ENCODE peak calls at places on chromosomes 13 and 19, in seven cellular contexts. One of them, this sample, is unnamed.

GRCh38 chr19:49362048-49362925 is at the start of gene TEAD2:
- DNase-seq in WTC11: peak
- DNase-seq in esophagus squamous epithelium: no peak
- DNase-seq in HFF-Myc: no peak
- DNase-seq in dorsolateral prefrontal cortex: no peak
- DNase-seq in AG04450: no peak
- DNase-seq in brain microvascular endothelial cell: peak
- DNase-seq in this sample: no peak

GRCh38 chr13:45194081-45194939 is 6.5 kb downstream of the KCTD4 start:
- DNase-seq in AG04450: no peak
- DNase-seq in brain microvascular endothelial cell: peak
- DNase-seq in WTC11: peak
- DNase-seq in HFF-Myc: no peak
- DNase-seq in esophagus squamous epithelium: no peak
- DNase-seq in dorsolateral prefrontal cortex: peak
- DNase-seq in this sample: no peak

GRCh38 chr19:19224852-19225494 is 13.2 kb downstream of the NCAN start:
- DNase-seq in brain microvascular endothelial cell: peak
- DNase-seq in WTC11: peak
- DNase-seq in esophagus squamous epithelium: no peak
- DNase-seq in HFF-Myc: no peak
- DNase-seq in dorsolateral prefrontal cortex: no peak
- DNase-seq in AG04450: peak
- DNase-seq in this sample: peak

GRCh38 chr19:913080-913748 is at the start of gene R3HDM4:
- DNase-seq in brain microvascular endothelial cell: no peak
- DNase-seq in AG04450: no peak
- DNase-seq in HFF-Myc: no peak
- DNase-seq in WTC11: peak
- DNase-seq in esophagus squamous epithelium: no peak
- DNase-seq in dorsolateral prefrontal cortex: peak
- DNase-seq in this sample: no peak

GRCh38 chr13:40665754-40666057 is 735 bp downstream of the FOXO1 start:
- DNase-seq in WTC11: peak
- DNase-seq in AG04450: no peak
- DNase-seq in brain microvascular endothelial cell: no peak
- DNase-seq in esophagus squamous epithelium: no peak
- DNase-seq in dorsolateral prefrontal cortex: no peak
- DNase-seq in HFF-Myc: no peak
- DNase-seq in this sample: no peak

GRCh38 chr19:4523306-4524110 is 5.2 kb upstream of the PLIN4 start:
- DNase-seq in HFF-Myc: no peak
- DNase-seq in dorsolateral prefrontal cortex: no peak
- DNase-seq in brain microvascular endothelial cell: no peak
- DNase-seq in esophagus squamous epithelium: no peak
- DNase-seq in WTC11: peak
- DNase-seq in AG04450: no peak
- DNase-seq in this sample: no peak

GRCh38 chr19:13748169-13748884 is 16.0 kb upstream of the MRI1 start:
- DNase-seq in dorsolateral prefrontal cortex: no peak
- DNase-seq in brain microvascular endothelial cell: peak
- DNase-seq in AG04450: no peak
- DNase-seq in WTC11: no peak
- DNase-seq in esophagus squamous epithelium: no peak
- DNase-seq in HFF-Myc: no peak
- DNase-seq in this sample: peak

GRCh38 chr13:53784331-53784730 is 755.7 kb downstream of the OLFM4 start:
- DNase-seq in AG04450: no peak
- DNase-seq in dorsolateral prefrontal cortex: no peak
- DNase-seq in brain microvascular endothelial cell: no peak
- DNase-seq in esophagus squamous epithelium: no peak
- DNase-seq in HFF-Myc: no peak
- DNase-seq in WTC11: no peak
- DNase-seq in this sample: no peak

GRCh38 chr13:31201341-31202024 is 1.7 kb downstream of the B3GLCT start:
- DNase-seq in esophagus squamous epithelium: no peak
- DNase-seq in AG04450: no peak
- DNase-seq in WTC11: no peak
- DNase-seq in brain microvascular endothelial cell: peak
- DNase-seq in HFF-Myc: no peak
- DNase-seq in dorsolateral prefrontal cortex: no peak
- DNase-seq in this sample: no peak

GRCh38 chr19:49820125-49820524 is 2.0 kb downstream of the MED25 start:
- DNase-seq in WTC11: no peak
- DNase-seq in HFF-Myc: no peak
- DNase-seq in esophagus squamous epithelium: no peak
- DNase-seq in AG04450: no peak
- DNase-seq in dorsolateral prefrontal cortex: no peak
- DNase-seq in brain microvascular endothelial cell: no peak
- DNase-seq in this sample: no peak

GRCh38 chr13:32199168-32199567 is 116.0 kb downstream of the ZAR1L start:
- DNase-seq in dorsolateral prefrontal cortex: no peak
- DNase-seq in AG04450: no peak
- DNase-seq in WTC11: no peak
- DNase-seq in esophagus squamous epithelium: no peak
- DNase-seq in brain microvascular endothelial cell: no peak
- DNase-seq in HFF-Myc: no peak
- DNase-seq in this sample: no peak

GRCh38 chr13:23707674-23708073 is 137.5 kb downstream of the TNFRSF19 start:
- DNase-seq in AG04450: no peak
- DNase-seq in esophagus squamous epithelium: no peak
- DNase-seq in dorsolateral prefrontal cortex: no peak
- DNase-seq in brain microvascular endothelial cell: peak
- DNase-seq in HFF-Myc: no peak
- DNase-seq in WTC11: no peak
- DNase-seq in this sample: no peak

GRCh38 chr19:35755550-35756371 is 1.1 kb downstream of the HSPB6 start:
- DNase-seq in AG04450: no peak
- DNase-seq in esophagus squamous epithelium: no peak
- DNase-seq in WTC11: peak
- DNase-seq in brain microvascular endothelial cell: peak
- DNase-seq in dorsolateral prefrontal cortex: no peak
- DNase-seq in HFF-Myc: no peak
- DNase-seq in this sample: no peak

GRCh38 chr19:35545855-35546381 is 492 bp downstream of the TMEM147 start:
- DNase-seq in HFF-Myc: no peak
- DNase-seq in dorsolateral prefrontal cortex: no peak
- DNase-seq in brain microvascular endothelial cell: no peak
- DNase-seq in WTC11: peak
- DNase-seq in esophagus squamous epithelium: no peak
- DNase-seq in AG04450: no peak
- DNase-seq in this sample: no peak

GRCh38 chr19:13208131-13208963 is 58.1 kb downstream of the IER2 start:
- DNase-seq in dorsolateral prefrontal cortex: no peak
- DNase-seq in HFF-Myc: peak
- DNase-seq in WTC11: no peak
- DNase-seq in AG04450: peak
- DNase-seq in esophagus squamous epithelium: no peak
- DNase-seq in brain microvascular endothelial cell: peak
- DNase-seq in this sample: peak

GRCh38 chr19:35013820-35014754 is 14.0 kb downstream of the GRAMD1A start:
- DNase-seq in esophagus squamous epithelium: no peak
- DNase-seq in WTC11: no peak
- DNase-seq in AG04450: no peak
- DNase-seq in HFF-Myc: no peak
- DNase-seq in brain microvascular endothelial cell: no peak
- DNase-seq in dorsolateral prefrontal cortex: no peak
- DNase-seq in this sample: no peak

GRCh38 chr19:54923276-54923675 is 17.3 kb downstream of the NCR1 start:
- DNase-seq in esophagus squamous epithelium: no peak
- DNase-seq in brain microvascular endothelial cell: no peak
- DNase-seq in AG04450: no peak
- DNase-seq in HFF-Myc: no peak
- DNase-seq in dorsolateral prefrontal cortex: no peak
- DNase-seq in WTC11: no peak
- DNase-seq in this sample: no peak

GRCh38 chr19:19371056-19371455 is 34.4 kb upstream of the GATAD2A start:
- DNase-seq in esophagus squamous epithelium: no peak
- DNase-seq in WTC11: no peak
- DNase-seq in brain microvascular endothelial cell: no peak
- DNase-seq in HFF-Myc: no peak
- DNase-seq in AG04450: no peak
- DNase-seq in dorsolateral prefrontal cortex: no peak
- DNase-seq in this sample: no peak

GRCh38 chr13:32323912-32324311 is 8.6 kb downstream of the BRCA2 start:
- DNase-seq in AG04450: no peak
- DNase-seq in dorsolateral prefrontal cortex: no peak
- DNase-seq in esophagus squamous epithelium: no peak
- DNase-seq in HFF-Myc: no peak
- DNase-seq in brain microvascular endothelial cell: peak
- DNase-seq in WTC11: no peak
- DNase-seq in this sample: no peak

GRCh38 chr19:44512326-44513298 is 12.3 kb upstream of the ZNF180 start:
- DNase-seq in AG04450: peak
- DNase-seq in dorsolateral prefrontal cortex: no peak
- DNase-seq in brain microvascular endothelial cell: peak
- DNase-seq in WTC11: peak
- DNase-seq in HFF-Myc: no peak
- DNase-seq in esophagus squamous epithelium: no peak
- DNase-seq in this sample: peak

GRCh38 chr13:114313061-114313860 is 1.0 kb upstream of the CHAMP1 start:
- DNase-seq in brain microvascular endothelial cell: no peak
- DNase-seq in dorsolateral prefrontal cortex: no peak
- DNase-seq in esophagus squamous epithelium: no peak
- DNase-seq in AG04450: no peak
- DNase-seq in HFF-Myc: no peak
- DNase-seq in WTC11: no peak
- DNase-seq in this sample: no peak

GRCh38 chr13:25210842-25211241 is 38.8 kb upstream of the AMER2 start:
- DNase-seq in AG04450: no peak
- DNase-seq in brain microvascular endothelial cell: no peak
- DNase-seq in WTC11: no peak
- DNase-seq in esophagus squamous epithelium: no peak
- DNase-seq in dorsolateral prefrontal cortex: no peak
- DNase-seq in HFF-Myc: no peak
- DNase-seq in this sample: no peak

GRCh38 chr13:53160211-53160610 is 131.6 kb downstream of the OLFM4 start:
- DNase-seq in AG04450: no peak
- DNase-seq in dorsolateral prefrontal cortex: no peak
- DNase-seq in HFF-Myc: no peak
- DNase-seq in WTC11: no peak
- DNase-seq in esophagus squamous epithelium: no peak
- DNase-seq in brain microvascular endothelial cell: no peak
- DNase-seq in this sample: no peak

GRCh38 chr13:40813662-40814454 is 24.4 kb downstream of the SLC25A15 start:
- DNase-seq in dorsolateral prefrontal cortex: no peak
- DNase-seq in HFF-Myc: no peak
- DNase-seq in WTC11: no peak
- DNase-seq in brain microvascular endothelial cell: peak
- DNase-seq in esophagus squamous epithelium: no peak
- DNase-seq in AG04450: no peak
- DNase-seq in this sample: no peak

GRCh38 chr19:33110201-33110910 is 21.6 kb upstream of the WDR88 start:
- DNase-seq in HFF-Myc: no peak
- DNase-seq in dorsolateral prefrontal cortex: no peak
- DNase-seq in WTC11: no peak
- DNase-seq in esophagus squamous epithelium: no peak
- DNase-seq in brain microvascular endothelial cell: peak
- DNase-seq in AG04450: peak
- DNase-seq in this sample: no peak

GRCh38 chr13:53501387-53501786 is 472.8 kb downstream of the OLFM4 start:
- DNase-seq in brain microvascular endothelial cell: no peak
- DNase-seq in AG04450: no peak
- DNase-seq in HFF-Myc: no peak
- DNase-seq in dorsolateral prefrontal cortex: no peak
- DNase-seq in esophagus squamous epithelium: no peak
- DNase-seq in WTC11: no peak
- DNase-seq in this sample: no peak

GRCh38 chr13:50400930-50401553 is 385.8 kb downstream of the KCNRG start:
- DNase-seq in HFF-Myc: peak
- DNase-seq in esophagus squamous epithelium: no peak
- DNase-seq in AG04450: peak
- DNase-seq in brain microvascular endothelial cell: peak
- DNase-seq in WTC11: no peak
- DNase-seq in dorsolateral prefrontal cortex: peak
- DNase-seq in this sample: peak

GRCh38 chr19:32407004-32407992 is 1.7 kb downstream of the DPY19L3 start:
- DNase-seq in WTC11: no peak
- DNase-seq in HFF-Myc: no peak
- DNase-seq in brain microvascular endothelial cell: peak
- DNase-seq in dorsolateral prefrontal cortex: peak
- DNase-seq in AG04450: no peak
- DNase-seq in esophagus squamous epithelium: no peak
- DNase-seq in this sample: no peak

GRCh38 chr19:49896863-49897621 is at the start of gene IL4I1:
- DNase-seq in esophagus squamous epithelium: no peak
- DNase-seq in AG04450: no peak
- DNase-seq in HFF-Myc: no peak
- DNase-seq in WTC11: no peak
- DNase-seq in brain microvascular endothelial cell: no peak
- DNase-seq in dorsolateral prefrontal cortex: no peak
- DNase-seq in this sample: no peak

GRCh38 chr19:15280915-15281683 is 48.9 kb upstream of the EPHX3 start:
- DNase-seq in WTC11: no peak
- DNase-seq in dorsolateral prefrontal cortex: peak
- DNase-seq in brain microvascular endothelial cell: peak
- DNase-seq in AG04450: peak
- DNase-seq in esophagus squamous epithelium: no peak
- DNase-seq in HFF-Myc: peak
- DNase-seq in this sample: peak
- TF ChIP-seq CTCF in WTC11: no peak
- TF ChIP-seq CTCF in dorsolateral prefrontal cortex: peak
- TF ChIP-seq CTCF in brain microvascular endothelial cell: peak
- TF ChIP-seq CTCF in AG04450: peak
- TF ChIP-seq CTCF in esophagus squamous epithelium: peak
- TF ChIP-seq CTCF in HFF-Myc: peak
- TF ChIP-seq CTCF in this sample: peak

GRCh38 chr13:94658926-94659649 is 53.3 kb downstream of the SOX21 start:
- DNase-seq in esophagus squamous epithelium: no peak
- DNase-seq in HFF-Myc: no peak
- DNase-seq in AG04450: no peak
- DNase-seq in WTC11: no peak
- DNase-seq in brain microvascular endothelial cell: no peak
- DNase-seq in dorsolateral prefrontal cortex: no peak
- DNase-seq in this sample: no peak
- TF ChIP-seq CTCF in esophagus squamous epithelium: peak
- TF ChIP-seq CTCF in HFF-Myc: no peak
- TF ChIP-seq CTCF in AG04450: peak
- TF ChIP-seq CTCF in WTC11: no peak
- TF ChIP-seq CTCF in brain microvascular endothelial cell: peak
- TF ChIP-seq CTCF in dorsolateral prefrontal cortex: no peak
- TF ChIP-seq CTCF in this sample: no peak

GRCh38 chr13:27665333-27665732 is 43.6 kb downstream of the POLR1D start:
- DNase-seq in dorsolateral prefrontal cortex: no peak
- DNase-seq in AG04450: no peak
- DNase-seq in WTC11: no peak
- DNase-seq in brain microvascular endothelial cell: no peak
- DNase-seq in HFF-Myc: no peak
- DNase-seq in esophagus squamous epithelium: no peak
- DNase-seq in this sample: no peak
- TF ChIP-seq CTCF in dorsolateral prefrontal cortex: no peak
- TF ChIP-seq CTCF in AG04450: peak
- TF ChIP-seq CTCF in WTC11: no peak
- TF ChIP-seq CTCF in brain microvascular endothelial cell: peak
- TF ChIP-seq CTCF in HFF-Myc: no peak
- TF ChIP-seq CTCF in esophagus squamous epithelium: peak
- TF ChIP-seq CTCF in this sample: no peak

DNA sequence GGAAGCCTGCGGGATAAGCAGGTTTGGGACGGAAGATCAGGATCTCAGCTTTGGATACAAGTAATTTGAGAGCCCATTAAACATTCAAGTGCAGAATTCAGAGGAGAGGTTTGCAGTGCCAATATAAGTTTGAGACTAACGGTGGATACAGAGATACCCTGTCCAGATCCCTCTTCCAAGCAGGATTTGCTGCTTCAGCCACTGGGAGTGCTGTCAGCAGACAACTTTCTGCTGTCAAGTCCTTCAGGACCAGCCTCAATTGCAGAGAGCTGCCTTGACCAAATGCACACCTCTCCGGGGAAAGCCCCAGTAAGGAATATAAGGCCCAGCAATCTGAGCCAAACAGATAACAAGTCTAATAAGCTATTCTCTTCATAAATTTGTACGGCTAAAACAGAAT is 46.1 kb upstream of the ZNF780A start:
- DNase-seq in dorsolateral prefrontal cortex: no peak
- DNase-seq in esophagus squamous epithelium: no peak
- DNase-seq in WTC11: no peak
- DNase-seq in HFF-Myc: no peak
- DNase-seq in brain microvascular endothelial cell: no peak
- DNase-seq in AG04450: no peak
- DNase-seq in this sample: no peak
- TF ChIP-seq CTCF in dorsolateral prefrontal cortex: no peak
- TF ChIP-seq CTCF in esophagus squamous epithelium: no peak
- TF ChIP-seq CTCF in WTC11: no peak
- TF ChIP-seq CTCF in HFF-Myc: no peak
- TF ChIP-seq CTCF in brain microvascular endothelial cell: peak
- TF ChIP-seq CTCF in AG04450: peak
- TF ChIP-seq CTCF in this sample: no peak